ENCODE peak calls at places on chromosomes 16 and 17, in eight cellular contexts. N is tibial nerve; D is putamen; A is effector memory CD8-positive, alpha-beta T cell; P is WERI-Rb-1; F is lung; H is AG04450; O is islet precursor cell. C is an unnamed sample.
A peak's percentile ranks its signal among the peaks of the same experiment; 100 is the strongest.

GRCh38 chr17:83030432-83030831 is 49.0 kb upstream of the METRNL start:
- DNase-seq in N (no peak), D (no peak), A (no peak), P (no peak), F (no peak), H (no peak), O (peak; percentile 52), C (peak; percentile 14)

GRCh38 chr17:29007456-29008455 is 1.9 kb upstream of the SEZ6 start:
- DNase-seq in N (no peak), D (no peak), A (no peak), P (peak; percentile 44), F (no peak), H (no peak), O (peak; percentile 79), C (no peak)

GRCh38 chr17:78879679-78880186 is 23.3 kb downstream of the CEP295NL start:
- DNase-seq in N (peak; percentile 66), D (no peak), A (no peak), P (no peak), F (peak; percentile 58), H (peak; percentile 92), O (no peak), C (no peak)

GRCh38 chr16:82181456-82182185 is 11.6 kb upstream of the MPHOSPH6 start:
- DNase-seq in N (no peak), D (no peak), A (no peak), P (peak; percentile 10), F (no peak), H (no peak), O (no peak), C (no peak)

GRCh38 chr16:73298562-73298961 is 250.6 kb upstream of the ZFHX3 start:
- DNase-seq in N (no peak), D (no peak), A (no peak), P (no peak), F (no peak), H (peak; percentile 20), O (peak; percentile 80), C (no peak)

GRCh38 chr17:17474341-17474740 is 2.5 kb upstream of the MED9 start:
- DNase-seq in N (no peak), D (no peak), A (no peak), P (no peak), F (no peak), H (no peak), O (no peak), C (no peak)

GRCh38 chr17:76492989-76493501 is 8.2 kb downstream of the RHBDF2 start:
- DNase-seq in N (peak; percentile 47), D (peak; percentile 32), A (no peak), P (no peak), F (peak; percentile 71), H (peak; percentile 68), O (no peak), C (peak; percentile 68)

GRCh38 chr17:40035162-40035559 is 19.0 kb downstream of the MED24 start:
- DNase-seq in N (no peak), D (no peak), A (no peak), P (peak; percentile 79), F (no peak), H (no peak), O (peak; percentile 91), C (no peak)

GRCh38 chr17:77857613-77858012 is 100.9 kb upstream of the TNRC6C start:
- DNase-seq in N (no peak), D (peak; percentile 53), A (no peak), P (no peak), F (no peak), H (no peak), O (no peak), C (no peak)

GRCh38 chr16:19699472-19699871 is 18.6 kb downstream of the KNOP1 start:
- DNase-seq in N (no peak), D (no peak), A (no peak), P (no peak), F (no peak), H (no peak), O (no peak), C (no peak)

GRCh38 chr16:31874354-31875111 is 926 bp downstream of the ZNF267 start:
- DNase-seq in N (no peak), D (no peak), A (no peak), P (no peak), F (no peak), H (no peak), O (no peak), C (no peak)

GRCh38 chr17:75721463-75722011 is 278 bp downstream of the ITGB4 start:
- DNase-seq in N (no peak), D (no peak), A (no peak), P (no peak), F (no peak), H (no peak), O (no peak), C (peak; percentile 57)

GRCh38 chr17:44578947-44579346 is 21.7 kb downstream of the FZD2 start:
- DNase-seq in N (no peak), D (no peak), A (no peak), P (no peak), F (no peak), H (no peak), O (no peak), C (no peak)

C was measured in stomach.